ENCODE peak calls at places on chromosomes 3 and 15, in seven cellular contexts. X, P, O, S, N, J and E are unnamed samples.

GRCh38 chr15:92100751-92101150 is 247.2 kb downstream of the SLCO3A1 start:
- DNase-seq in X (no peak), P (no peak), O (no peak), S (no peak), N (no peak), J (no peak), E (no peak)

GRCh38 chr3:180062771-180063170 is 26.0 kb upstream of the PEX5L start:
- DNase-seq in X (no peak), P (no peak), O (no peak), S (no peak), N (no peak), J (no peak), E (no peak)

GRCh38 chr3:159191454-159191853 is 389.6 kb downstream of the MFSD1 start:
- DNase-seq in X (peak; percentile 89), P (peak; percentile 96), O (peak; percentile 7), S (peak; percentile 73), N (no peak), J (peak; percentile 74), E (no peak)

GRCh38 chr3:65978116-65978515 is 60.6 kb downstream of the MAGI1 start:
- DNase-seq in X (no peak), P (no peak), O (no peak), S (no peak), N (no peak), J (no peak), E (no peak)

GRCh38 chr3:42257007-42257406 is 9.0 kb downstream of the CCK start:
- DNase-seq in X (no peak), P (no peak), O (no peak), S (no peak), N (no peak), J (peak; percentile 83), E (peak; percentile 73)

GRCh38 chr3:39262842-39263241 is 17.0 kb downstream of the CX3CR1 start:
- DNase-seq in X (no peak), P (no peak), O (no peak), S (no peak), N (no peak), J (no peak), E (no peak)

GRCh38 chr3:192611411-192611810 is 115.9 kb downstream of the FGF12 start:
- DNase-seq in X (no peak), P (no peak), O (no peak), S (no peak), N (no peak), J (no peak), E (no peak)

GRCh38 chr3:167761302-167761701 is 25.8 kb downstream of the SERPINI1 start:
- DNase-seq in X (no peak), P (no peak), O (no peak), S (no peak), N (no peak), J (no peak), E (no peak)

GRCh38 chr15:38854506-38854905 is 289.9 kb upstream of the RASGRP1 start:
- DNase-seq in X (no peak), P (no peak), O (no peak), S (peak; percentile 71), N (no peak), J (peak; percentile 80), E (no peak)

GRCh38 chr3:86147119-86147518 is 843.8 kb downstream of the VGLL3 start:
- DNase-seq in X (no peak), P (peak; percentile 28), O (no peak), S (no peak), N (no peak), J (no peak), E (no peak)

GRCh38 chr3:161893972-161894371 is 397.4 kb downstream of the OTOL1 start:
- DNase-seq in X (no peak), P (peak; percentile 35), O (no peak), S (peak; percentile 64), N (no peak), J (no peak), E (no peak)

GRCh38 chr3:126266850-126267168 is 86.4 kb upstream of the ALDH1L1 start:
- DNase-seq in X (no peak), P (no peak), O (no peak), S (no peak), N (no peak), J (no peak), E (no peak)

GRCh38 chr3:126268866-126269265 is 88.3 kb downstream of the KLF15 start:
- DNase-seq in X (no peak), P (no peak), O (no peak), S (no peak), N (no peak), J (no peak), E (no peak)

GRCh38 chr3:126266291-126266840 is 86.0 kb upstream of the ALDH1L1 start:
- DNase-seq in X (no peak), P (no peak), O (no peak), S (peak; percentile 45), N (no peak), J (no peak), E (no peak)

GRCh38 chr3:126267976-126268615 is 87.7 kb upstream of the ALDH1L1 start:
- DNase-seq in X (no peak), P (no peak), O (no peak), S (no peak), N (no peak), J (no peak), E (no peak)

GRCh38 chr3:126267169-126267975 is 87.0 kb upstream of the ALDH1L1 start:
- DNase-seq in X (peak; percentile 89), P (peak; percentile 56), O (peak; percentile 35), S (peak; percentile 90), N (no peak), J (peak; percentile 72), E (peak; percentile 72)
- H3K9ac ChIP-seq in X (peak overlapping the region; percentile 40), P (no peak overlapping the region), O (peak overlapping the region; percentile 71), S (peak overlapping the region; percentile 76), N (no peak overlapping the region), J (no peak overlapping the region), E (peak overlapping the region; percentile 63)

GRCh38 chr3:69384379-69384778 is 1.5 kb downstream of the FRMD4B start:
- DNase-seq in X (no peak), P (no peak), O (no peak), S (no peak), N (no peak), J (no peak), E (no peak)

GRCh38 chr3:69388241-69388640 is 2.4 kb upstream of the FRMD4B start:
- DNase-seq in X (no peak), P (no peak), O (no peak), S (no peak), N (no peak), J (no peak), E (no peak)

GRCh38 chr3:69385723-69386483 is at the start of gene FRMD4B:
- DNase-seq in X (peak; percentile 74), P (peak; percentile 8), O (no peak), S (peak; percentile 56), N (no peak), J (peak; percentile 65), E (no peak)

GRCh38 chr3:69386535-69387385 is 872 bp upstream of the FRMD4B start:
- DNase-seq in X (no peak), P (peak; percentile 12), O (no peak), S (no peak), N (no peak), J (peak; percentile 75), E (no peak)

GRCh38 chr3:69385033-69385722 is 710 bp downstream of the FRMD4B start:
- DNase-seq in X (no peak), P (no peak), O (no peak), S (no peak), N (no peak), J (no peak), E (no peak)
- TF ChIP-seq EZH2 in X (no peak), P (no peak), O (no peak), S (peak; percentile 69), N (no peak), J (no peak), E (no peak)

DNA sequence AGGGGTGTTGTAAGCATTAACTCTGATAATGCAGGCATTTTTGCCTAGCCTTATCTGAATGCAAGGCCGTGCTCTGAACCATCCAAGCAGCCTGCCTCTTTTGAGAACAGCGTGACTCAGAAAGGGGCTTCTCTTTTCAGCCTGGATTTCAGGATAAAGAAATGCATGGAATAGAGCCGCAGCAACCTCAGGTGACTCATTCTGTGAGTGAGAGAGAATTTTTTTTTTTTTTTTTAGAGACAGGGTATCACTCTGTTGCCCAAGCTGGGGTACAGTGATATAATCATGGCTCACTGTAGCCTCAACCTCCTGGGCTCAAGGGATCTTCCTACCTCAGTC is 20.6 kb upstream of the PDE8A start:
- DNase-seq in X (no peak), P (peak; percentile 66), O (no peak), S (peak; percentile 42), N (no peak), J (peak; percentile 44), E (no peak)
- H3K9ac ChIP-seq in X (no peak overlapping the region), P (no peak overlapping the region), O (no peak overlapping the region), S (no peak overlapping the region), N (no peak overlapping the region), J (no peak overlapping the region), E (no peak overlapping the region)

GRCh38 chr15:89360294-89360971 is 25.8 kb upstream of the POLG start:
- DNase-seq in X (no peak), P (no peak), O (no peak), S (no peak), N (no peak), J (no peak), E (no peak)
- TF ChIP-seq EZH2 in X (peak; percentile 76), P (no peak), O (no peak), S (peak; percentile 50), N (no peak), J (no peak), E (peak; percentile 58)

GRCh38 chr3:149581248-149581647 is 76.6 kb downstream of the WWTR1 start:
- DNase-seq in X (no peak), P (peak; percentile 94), O (no peak), S (peak; percentile 55), N (no peak), J (peak; percentile 76), E (no peak)

GRCh38 chr3:149582395-149582794 is 75.4 kb downstream of the WWTR1 start:
- DNase-seq in X (no peak), P (no peak), O (no peak), S (no peak), N (no peak), J (no peak), E (no peak)

GRCh38 chr3:149584236-149584635 is 73.6 kb downstream of the WWTR1 start:
- DNase-seq in X (no peak), P (no peak), O (no peak), S (no peak), N (no peak), J (no peak), E (no peak)

GRCh38 chr3:149579838-149580542 is 77.8 kb downstream of the WWTR1 start:
- DNase-seq in X (peak; percentile 71), P (peak; percentile 95), O (peak; percentile 86), S (peak; percentile 85), N (no peak), J (peak; percentile 92), E (no peak)

GRCh38 chr3:149581681-149582349 is 76.0 kb downstream of the WWTR1 start:
- DNase-seq in X (peak; percentile 84), P (peak; percentile 97), O (peak; percentile 96), S (peak; percentile 95), N (no peak), J (peak; percentile 98), E (peak; percentile 57)
- H3K9ac ChIP-seq in X (peak overlapping the region; percentile 50), P (peak overlapping the region; percentile 99), O (peak overlapping the region; percentile 77), S (peak overlapping the region; percentile 64), N (no peak overlapping the region), J (peak overlapping the region; percentile 69), E (peak overlapping the region; percentile 82)